ENCODE peak calls at places on chromosomes 11 and 22, in nine cellular contexts. R, D, G, E, H, L, C, O and M are unnamed samples.

GRCh38 chr11:69298778-69299461 is 5.0 kb downstream of the MYEOV start:
- DNase-seq in R (no peak), D (peak; percentile 39), G (no peak), E (no peak), H (peak; percentile 23), L (no peak), C (no peak), O (peak; percentile 62), M (no peak)

GRCh38 chr11:87399341-87399740 is 361.6 kb downstream of the TMEM135 start:
- DNase-seq in R (no peak), D (no peak), G (no peak), E (no peak), H (no peak), L (no peak), C (no peak), O (no peak), M (no peak)

GRCh38 chr11:7592706-7593105 is 78.9 kb downstream of the PPFIBP2 start:
- DNase-seq in R (peak; percentile 60), D (no peak), G (no peak), E (peak; percentile 87), H (no peak), L (no peak), C (no peak), O (peak; percentile 25), M (no peak)

GRCh38 chr11:63906585-63906984 is 10.4 kb downstream of the RCOR2 start:
- DNase-seq in R (peak; percentile 37), D (peak; percentile 51), G (no peak), E (no peak), H (no peak), L (no peak), C (no peak), O (peak; percentile 31), M (no peak)

GRCh38 chr11:85826096-85826855 is 15.3 kb upstream of the SYTL2 start:
- DNase-seq in R (no peak), D (peak; percentile 63), G (peak; percentile 84), E (no peak), H (peak; percentile 38), L (no peak), C (no peak), O (peak; percentile 78), M (no peak)

GRCh38 chr22:45181766-45182165 is 18.0 kb downstream of the NUP50 start:
- DNase-seq in R (no peak), D (no peak), G (no peak), E (no peak), H (peak; percentile 46), L (no peak), C (no peak), O (no peak), M (no peak)

GRCh38 chr11:117427356-117427874 is 99.8 kb downstream of the CEP164 start:
- DNase-seq in R (no peak), D (no peak), G (no peak), E (no peak), H (no peak), L (no peak), C (no peak), O (no peak), M (no peak)

GRCh38 chr22:48889887-48890692 is 937.6 kb downstream of the BRD1 start:
- DNase-seq in R (no peak), D (no peak), G (no peak), E (no peak), H (no peak), L (peak; percentile 3), C (no peak), O (no peak), M (peak; percentile 58)

GRCh38 chr22:38921801-38922200 is 35.6 kb upstream of the APOBEC3A start:
- DNase-seq in R (no peak), D (no peak), G (no peak), E (no peak), H (no peak), L (no peak), C (no peak), O (no peak), M (no peak)

GRCh38 chr22:45579306-45579705 is 76.6 kb downstream of the FBLN1 start:
- DNase-seq in R (no peak), D (no peak), G (no peak), E (no peak), H (no peak), L (no peak), C (no peak), O (no peak), M (no peak)

GRCh38 chr22:26567610-26568009 is 22.3 kb downstream of the TPST2 start:
- DNase-seq in R (no peak), D (no peak), G (no peak), E (no peak), H (no peak), L (no peak), C (no peak), O (no peak), M (no peak)

GRCh38 chr11:62770778-62771143 is 435 bp upstream of the TAF6L start:
- DNase-seq in R (no peak), D (peak; percentile 51), G (no peak), E (peak; percentile 33), H (no peak), L (no peak), C (no peak), O (no peak), M (no peak)

GRCh38 chr11:45635907-45636306 is 29.5 kb downstream of the CHST1 start:
- DNase-seq in R (no peak), D (no peak), G (no peak), E (no peak), H (no peak), L (no peak), C (no peak), O (no peak), M (no peak)

GRCh38 chr11:68297812-68298658 is 14.4 kb upstream of the LRP5 start:
- DNase-seq in R (peak; percentile 87), D (peak; percentile 90), G (peak; percentile 82), E (peak; percentile 60), H (peak; percentile 44), L (peak; percentile 89), C (peak; percentile 60), O (peak; percentile 89), M (peak; percentile 97)

GRCh38 chr11:47213985-47214564 is 699 bp upstream of the DDB2 start:
- DNase-seq in R (peak; percentile 94), D (peak; percentile 94), G (peak; percentile 96), E (peak; percentile 94), H (peak; percentile 88), L (peak; percentile 92), C (no peak), O (peak; percentile 91), M (peak; percentile 96)

GRCh38 chr11:70005107-70005818 is 72.9 kb upstream of the ANO1 start:
- DNase-seq in R (no peak), D (no peak), G (no peak), E (no peak), H (peak; percentile 87), L (no peak), C (no peak), O (peak; percentile 78), M (no peak)

GRCh38 chr11:105040703-105041102 is 4.4 kb downstream of the CARD16 start:
- DNase-seq in R (no peak), D (no peak), G (no peak), E (no peak), H (no peak), L (no peak), C (no peak), O (no peak), M (no peak)

GRCh38 chr11:19869466-19869865 is 156.8 kb downstream of the NAV2 start:
- DNase-seq in R (no peak), D (no peak), G (no peak), E (no peak), H (no peak), L (no peak), C (no peak), O (no peak), M (no peak)

GRCh38 chr11:57463596-57464342 is 3.4 kb downstream of the RTN4RL2 start:
- DNase-seq in R (no peak), D (peak; percentile 10), G (no peak), E (no peak), H (no peak), L (no peak), C (no peak), O (no peak), M (no peak)
- H3K4me1 ChIP-seq in R (peaks cover 23% of the 10 kb centered on the region), D (peaks cover 16% of the 10 kb centered on the region), G (peaks cover 16% of the 10 kb centered on the region), E (peaks cover 16% of the 10 kb centered on the region), H (no peaks in the 10 kb centered on the region), L (peaks cover 6% of the 10 kb centered on the region), C (peaks cover 28% of the 10 kb centered on the region), O (peaks cover 13% of the 10 kb centered on the region), M (peaks cover 24% of the 10 kb centered on the region)

GRCh38 chr22:21641795-21642583 is at the start of gene SDF2L1:
- DNase-seq in R (peak; percentile 99), D (peak; percentile 99), G (peak; percentile 94), E (peak; percentile 99), H (peak; percentile 99), L (peak; percentile 98), C (peak; percentile 91), O (peak; percentile 97), M (peak; percentile 98)

GRCh38 chr22:21641417-21641794 is 696 bp upstream of the SDF2L1 start:
- DNase-seq in R (peak; percentile 53), D (peak; percentile 70), G (peak; percentile 64), E (no peak), H (peak; percentile 42), L (peak; percentile 51), C (no peak), O (peak; percentile 44), M (no peak)

GRCh38 chr22:21642584-21643448 is 714 bp downstream of the SDF2L1 start:
- DNase-seq in R (peak; percentile 57), D (peak; percentile 70), G (peak; percentile 51), E (no peak), H (peak; percentile 37), L (no peak), C (no peak), O (peak; percentile 69), M (peak; percentile 87)

GRCh38 chr22:21640810-21641209 is 1.3 kb upstream of the SDF2L1 start:
- DNase-seq in R (no peak), D (no peak), G (no peak), E (no peak), H (no peak), L (no peak), C (no peak), O (no peak), M (no peak)

GRCh38 chr22:21643533-21644357 is 1.6 kb downstream of the SDF2L1 start:
- DNase-seq in R (no peak), D (no peak), G (no peak), E (no peak), H (no peak), L (no peak), C (no peak), O (no peak), M (no peak)
- H3K4me3 ChIP-seq in R (peak overlapping the region; percentile 76), D (no peak overlapping the region), G (no peak overlapping the region), E (no peak overlapping the region), H (no peak overlapping the region), L (no peak overlapping the region), C (peak overlapping the region; percentile 84), O (peak overlapping the region; percentile 88), M (no peak overlapping the region)

GRCh38 chr11:14499178-14499559 is 442 bp downstream of the COPB1 start:
- DNase-seq in R (peak; percentile 42), D (peak; percentile 69), G (peak; percentile 27), E (peak; percentile 22), H (no peak), L (no peak), C (no peak), O (peak; percentile 7), M (no peak)
- H3K9me3 ChIP-seq in R (no peaks in the 10 kb centered on the region), D (no peaks in the 10 kb centered on the region), G (no peaks in the 10 kb centered on the region), E (no peaks in the 10 kb centered on the region), H (no peaks in the 10 kb centered on the region), L (no peaks in the 10 kb centered on the region), C (no peaks in the 10 kb centered on the region), O (no peaks in the 10 kb centered on the region), M (no peaks in the 10 kb centered on the region)

DNA sequence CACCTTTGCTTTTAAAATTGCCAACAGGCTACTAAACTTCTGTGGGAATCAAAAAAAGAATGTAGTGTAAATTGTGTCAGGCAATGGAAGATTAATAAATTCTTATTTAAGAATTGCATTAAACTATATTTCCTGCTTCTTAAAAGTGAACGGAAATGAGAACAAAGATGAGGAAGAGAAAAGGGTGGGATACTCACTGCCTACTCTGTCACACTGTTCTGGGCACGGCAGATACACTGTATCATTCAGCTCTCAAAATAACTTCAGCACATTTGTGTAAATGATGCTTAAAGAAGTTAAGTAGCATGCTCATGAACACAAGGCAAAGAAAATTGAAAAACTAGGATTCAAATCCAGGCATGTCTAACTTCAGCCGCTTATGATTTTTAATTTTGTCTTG is 218.7 kb downstream of the DCDC1 start:
- DNase-seq in R (no peak), D (no peak), G (no peak), E (no peak), H (no peak), L (no peak), C (no peak), O (no peak), M (no peak)
- H3K4me1 ChIP-seq in R (no peaks in the 10 kb centered on the region), D (no peaks in the 10 kb centered on the region), G (no peaks in the 10 kb centered on the region), E (no peaks in the 10 kb centered on the region), H (no peaks in the 10 kb centered on the region), L (no peaks in the 10 kb centered on the region), C (no peaks in the 10 kb centered on the region), O (no peaks in the 10 kb centered on the region), M (no peaks in the 10 kb centered on the region)